ENCODE peak calls at places on chromosomes 13 and 19, in five cellular contexts. X, H, S, F and T are unnamed samples.

GRCh38 chr13:113943821-113944565 is 29.9 kb downstream of the C13orf46 start:
- DNase-seq in X (no peak), H (no peak), S (no peak), F (no peak), T (no peak)

GRCh38 chr19:37466798-37467607 is at the start of gene ZNF569:
- DNase-seq in X (no peak), H (peak; percentile 89), S (peak; percentile 97), F (peak; percentile 87), T (peak; percentile 77)

GRCh38 chr13:110280996-110281688 is 25.8 kb downstream of the COL4A1 start:
- DNase-seq in X (no peak), H (no peak), S (no peak), F (no peak), T (no peak)

GRCh38 chr13:94176576-94176975 is 302.9 kb downstream of the DCT start:
- DNase-seq in X (no peak), H (no peak), S (no peak), F (no peak), T (no peak)

GRCh38 chr13:40084934-40085333 is 429.5 kb downstream of the COG6 start:
- DNase-seq in X (no peak), H (no peak), S (no peak), F (no peak), T (no peak)

GRCh38 chr19:44856438-44857083 is 10.5 kb downstream of the NECTIN2 start:
- DNase-seq in X (no peak), H (no peak), S (peak; percentile 45), F (no peak), T (no peak)

GRCh38 chr19:21574607-21575006 is 69.2 kb downstream of the ZNF429 start:
- DNase-seq in X (no peak), H (no peak), S (no peak), F (no peak), T (no peak)

GRCh38 chr13:79604752-79605151 is 123.8 kb downstream of the NDFIP2 start:
- DNase-seq in X (no peak), H (no peak), S (no peak), F (no peak), T (no peak)

GRCh38 chr13:60043262-60043661 is 120.5 kb downstream of the DIAPH3 start:
- DNase-seq in X (no peak), H (no peak), S (no peak), F (no peak), T (no peak)

GRCh38 chr13:29435125-29435911 is 160.2 kb downstream of the SLC7A1 start:
- DNase-seq in X (no peak), H (no peak), S (peak; percentile 56), F (no peak), T (no peak)

GRCh38 chr13:40302351-40302750 is 364.1 kb downstream of the FOXO1 start:
- DNase-seq in X (no peak), H (no peak), S (no peak), F (no peak), T (no peak)

GRCh38 chr19:53467503-53468262 is at the start of gene ZNF813:
- DNase-seq in X (peak; percentile 24), H (peak; percentile 62), S (peak; percentile 95), F (peak; percentile 94), T (peak; percentile 64)

GRCh38 chr19:49119411-49120324 is at the start of gene PPFIA3:
- DNase-seq in X (no peak), H (no peak), S (peak; percentile 89), F (no peak), T (no peak)

GRCh38 chr19:8251025-8251472 is 41.9 kb downstream of the CERS4 start:
- DNase-seq in X (no peak), H (no peak), S (peak; percentile 59), F (no peak), T (no peak)

GRCh38 chr19:29263305-29264080 is 50.5 kb upstream of the UQCRFS1 start:
- DNase-seq in X (no peak), H (peak; percentile 26), S (peak; percentile 56), F (peak; percentile 53), T (no peak)

GRCh38 chr13:52195052-52195837 is 35.8 kb upstream of the NEK3 start:
- DNase-seq in X (no peak), H (peak; percentile 69), S (peak; percentile 70), F (peak; percentile 74), T (no peak)

GRCh38 chr13:31023126-31023525 is 90.7 kb downstream of the TEX26 start:
- DNase-seq in X (no peak), H (peak; percentile 47), S (no peak), F (no peak), T (no peak)

GRCh38 chr19:58509731-58510083 is 2.1 kb downstream of the SLC27A5 start:
- DNase-seq in X (no peak), H (no peak), S (no peak), F (no peak), T (no peak)